ENCODE peak calls at places on chromosomes 11 and 22, in eight cellular contexts. G, N, I, C, M, B, A and Y are unnamed samples. For H3K27me3 and H3K36me3, the result is how much of the 10 kb centered on the place peaks cover.

GRCh38 chr11:15585587-15586331 is 471.0 kb downstream of the INSC start:
- DNase-seq in B (no peak), A (no peak), G (no peak), M (no peak), N (no peak), C (no peak), I (no peak), Y (no peak)

GRCh38 chr11:118214210-118214914 is 10.4 kb downstream of the JAML start:
- DNase-seq in N (no peak), G (no peak), A (no peak), I (no peak), B (no peak), M (no peak), C (peak), Y (no peak)

GRCh38 chr22:50705219-50705691 is 32.6 kb downstream of the SHANK3 start:
- DNase-seq in C (peak), I (no peak), B (no peak), N (no peak), G (peak), A (no peak), M (peak), Y (no peak)

GRCh38 chr11:119828011-119828410 is 99.0 kb upstream of the NECTIN1 start:
- DNase-seq in M (no peak), N (no peak), I (no peak), B (peak), A (no peak), G (no peak), C (no peak), Y (no peak)

GRCh38 chr11:106399075-106399500 is 321.6 kb downstream of the AASDHPPT start:
- DNase-seq in B (no peak), G (peak), A (no peak), C (no peak), I (no peak), N (no peak), M (peak), Y (peak)

GRCh38 chr11:26247340-26247739 is 84.6 kb upstream of the ANO3 start:
- DNase-seq in G (no peak), M (no peak), I (no peak), A (no peak), B (no peak), C (no peak), N (no peak), Y (no peak)

GRCh38 chr22:36823177-36823839 is 6.5 kb upstream of the PVALB start:
- DNase-seq in I (no peak), A (no peak), B (no peak), M (no peak), C (no peak), G (no peak), N (no peak), Y (no peak)

GRCh38 chr11:13277719-13278619 is at the start of gene BMAL1:
- DNase-seq in N (no peak), C (peak), G (peak), A (peak), M (peak), B (peak), I (peak), Y (peak)

GRCh38 chr11:2534131-2534956 is 89.5 kb downstream of the KCNQ1 start:
- DNase-seq in B (peak), I (no peak), A (no peak), C (no peak), M (peak), G (no peak), N (no peak), Y (no peak)

GRCh38 chr11:61784506-61784805 is 7.9 kb downstream of the TMEM258 start:
- DNase-seq in B (no peak), C (no peak), I (no peak), M (peak), N (no peak), G (no peak), A (no peak), Y (no peak)

GRCh38 chr11:106087815-106088435 is 10.5 kb downstream of the AASDHPPT start:
- DNase-seq in M (no peak), N (no peak), I (no peak), C (peak), B (peak), A (peak), G (peak), Y (peak)

GRCh38 chr11:64661622-64662021 is 61.4 kb downstream of the NRXN2 start:
- DNase-seq in G (no peak), N (no peak), I (no peak), C (peak), B (no peak), A (no peak), M (peak), Y (no peak)

GRCh38 chr22:27151407-27151806 is 494.0 kb downstream of the MIAT start:
- DNase-seq in I (no peak), G (no peak), M (no peak), C (no peak), B (no peak), A (no peak), N (no peak), Y (no peak)

GRCh38 chr11:288328-289144 is at the start of gene PGGHG:
- DNase-seq in B (peak), C (peak), M (peak), N (no peak), G (peak), I (peak), A (no peak), Y (peak)

GRCh38 chr11:368414-369335 is 624 bp upstream of the B4GALNT4 start:
- DNase-seq in A (no peak), B (no peak), N (no peak), M (peak), I (no peak), C (peak), G (peak), Y (peak)

GRCh38 chr11:11772865-11773515 is 68.8 kb upstream of the USP47 start:
- DNase-seq in B (no peak), M (no peak), N (no peak), G (no peak), A (no peak), C (no peak), I (no peak), Y (no peak)

GRCh38 chr11:100004541-100004940 is 682.5 kb upstream of the ARHGAP42 start:
- DNase-seq in G (no peak), B (no peak), A (no peak), I (no peak), N (no peak), M (no peak), C (no peak), Y (no peak)

GRCh38 chr11:116100016-116100415 is 595.8 kb upstream of the CADM1 start:
- DNase-seq in C (no peak), M (no peak), A (no peak), N (no peak), B (no peak), I (no peak), G (no peak), Y (no peak)
- H3K27me3 ChIP-seq in C (under half), M (under half), A (under half), N (under half), B (under half), I (under half), G (under half), Y (under half)

DNA sequence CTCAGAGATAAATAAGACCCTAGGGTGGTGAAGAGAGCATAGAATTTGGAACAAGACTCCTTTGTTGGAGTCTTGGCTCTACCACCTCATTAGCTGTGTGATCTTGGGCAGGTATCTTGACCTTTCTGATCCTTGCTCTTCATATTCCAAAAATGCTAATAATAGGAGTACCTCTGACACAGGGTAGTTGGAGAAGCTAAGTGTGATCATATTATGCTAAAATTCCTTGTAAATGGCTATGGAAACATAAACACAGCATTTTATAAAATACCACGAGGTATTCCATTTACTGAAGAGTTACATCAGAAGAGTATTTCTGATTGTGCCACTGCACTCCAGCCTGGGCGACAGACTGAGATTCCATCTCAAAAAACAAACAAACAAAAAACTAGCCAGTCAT is 9.4 kb downstream of the PTPRJ start:
- DNase-seq in B (no peak), A (no peak), C (no peak), G (no peak), I (no peak), N (no peak), M (no peak), Y (no peak)
- H3K4me3 ChIP-seq in B (no peak), A (no peak), C (no peak), G (no peak), I (no peak), N (no peak), M (no peak), Y (no peak)

GRCh38 chr22:42881298-42881697 is 24.2 kb upstream of the ARFGAP3 start:
- DNase-seq in M (no peak), I (no peak), G (no peak), B (no peak), N (no peak), C (no peak), A (no peak), Y (no peak)

GRCh38 chr22:42878561-42879305 is 21.7 kb upstream of the ARFGAP3 start:
- DNase-seq in G (no peak), C (no peak), I (no peak), B (no peak), A (no peak), M (no peak), N (no peak), Y (no peak)

GRCh38 chr22:42877597-42878340 is 20.7 kb upstream of the ARFGAP3 start:
- DNase-seq in C (peak), G (no peak), A (no peak), I (no peak), M (no peak), N (no peak), B (no peak), Y (no peak)

GRCh38 chr22:42880815-42881214 is 23.7 kb upstream of the ARFGAP3 start:
- DNase-seq in G (no peak), I (no peak), M (no peak), B (no peak), C (no peak), N (no peak), A (no peak), Y (no peak)

GRCh38 chr22:42879371-42880021 is 22.4 kb upstream of the ARFGAP3 start:
- DNase-seq in C (no peak), M (no peak), B (no peak), N (no peak), A (no peak), I (no peak), G (no peak), Y (no peak)
- H3K36me3 ChIP-seq in C (half or more), M (under half), B (half or more), N (half or more), A (under half), I (half or more), G (under half), Y (under half)

DNA sequence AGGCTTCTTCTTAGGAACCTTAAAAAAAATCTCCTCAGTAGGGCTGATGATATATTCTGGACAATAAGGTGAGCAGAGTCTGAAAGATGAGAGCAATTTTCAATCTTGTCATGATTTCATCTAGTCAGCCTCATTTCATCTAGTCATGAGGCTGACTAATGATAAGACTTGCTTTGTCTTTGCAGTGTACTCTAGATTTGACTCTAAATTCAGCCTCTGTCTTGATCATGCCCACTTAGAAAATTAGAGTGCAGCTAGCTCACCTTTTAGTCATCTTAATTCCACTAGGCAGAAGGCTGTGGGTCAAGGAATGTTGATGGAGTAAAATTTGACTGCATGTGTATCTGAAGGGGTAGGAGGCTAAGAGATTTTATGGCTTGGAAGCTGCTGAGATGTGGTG is 5.5 kb downstream of the EHF start:
- DNase-seq in I (no peak), A (no peak), B (no peak), N (no peak), C (no peak), M (no peak), G (no peak), Y (no peak)
- H3K27me3 ChIP-seq in I (under half), A (under half), B (under half), N (under half), C (under half), M (under half), G (under half), Y (under half)